ENCODE peak calls at places on chromosomes 12 and 14, in ten cellular contexts. A, J, D, F, V, Q, B, Z, U and M are unnamed samples.

GRCh38 chr12:12008931-12009611 is 61.7 kb upstream of the BCL2L14 start:
- DNase-seq in A (peak), D (no peak), B (no peak), U (no peak), Q (peak), J (no peak), V (no peak), F (no peak), Z (peak), M (peak)

GRCh38 chr12:100794441-100795192 is at the start of gene ANO4:
- DNase-seq in F (no peak), V (no peak), B (peak), D (no peak), Z (no peak), A (no peak), J (no peak), U (no peak), Q (no peak), M (no peak)

GRCh38 chr12:62840311-62840710 is 94.6 kb downstream of the PPM1H start:
- DNase-seq in Q (no peak), D (no peak), J (no peak), F (no peak), B (no peak), Z (no peak), V (no peak), A (no peak), U (no peak), M (no peak)

GRCh38 chr14:73221945-73222344 is 15.4 kb upstream of the PAPLN start:
- DNase-seq in Q (no peak), U (no peak), F (no peak), Z (no peak), J (no peak), D (no peak), V (no peak), A (no peak), B (no peak), M (peak)

GRCh38 chr12:20483776-20484175 is 115.4 kb downstream of the PDE3A start:
- DNase-seq in U (no peak), Z (no peak), V (no peak), B (no peak), J (no peak), A (no peak), D (no peak), Q (no peak), F (no peak), M (peak)

GRCh38 chr12:46387697-46388096 is 15.1 kb upstream of the SLC38A2 start:
- DNase-seq in B (no peak), F (no peak), V (no peak), J (no peak), D (no peak), U (no peak), A (no peak), Z (no peak), Q (peak), M (no peak)

GRCh38 chr12:70660620-70661219 is 23.5 kb upstream of the PTPRB start:
- DNase-seq in Q (no peak), F (peak), J (no peak), V (no peak), Z (no peak), B (no peak), U (no peak), D (no peak), A (no peak), M (peak)

GRCh38 chr12:121165316-121165715 is 32.6 kb downstream of the P2RX7 start:
- DNase-seq in V (no peak), D (no peak), Z (no peak), J (no peak), F (no peak), Q (no peak), A (no peak), U (no peak), B (no peak), M (no peak)